ENCODE peak calls at places on chromosome 16, in seven cellular contexts. W is bronchial epithelial cell; E is adrenal gland; A is dorsolateral prefrontal cortex; X is foreskin fibroblast; D is CD8-positive, alpha-beta T cell; J is psoas muscle. B is an unnamed sample.

GRCh38 chr16:25135239-25135878 is 23.8 kb downstream of the LCMT1 start:
- DNase-seq in J (no peak), D (no peak), E (no peak), X (peak; percentile 55), W (peak; percentile 58), A (peak; percentile 22), B (peak; percentile 44)

GRCh38 chr16:11992594-11993524 is 16.3 kb downstream of the SNX29 start:
- DNase-seq in D (no peak), A (no peak), E (no peak), J (no peak), X (no peak), W (no peak), B (no peak)

GRCh38 chr16:997440-998051 is 16.0 kb downstream of the SOX8 start:
- DNase-seq in A (peak; percentile 74), W (no peak), J (peak; percentile 68), D (no peak), X (no peak), E (no peak), B (peak; percentile 22)

GRCh38 chr16:11914210-11914758 is 1.5 kb downstream of the GSPT1 start:
- DNase-seq in A (no peak), J (no peak), W (peak; percentile 47), E (no peak), X (no peak), D (no peak), B (no peak)

GRCh38 chr16:30870904-30871303 is 23.0 kb downstream of the BCL7C start:
- DNase-seq in D (no peak), A (no peak), W (no peak), X (no peak), J (no peak), E (no peak), B (no peak)

GRCh38 chr16:51408357-51408756 is 257.3 kb upstream of the SALL1 start:
- DNase-seq in W (peak; percentile 86), X (peak; percentile 76), D (no peak), A (no peak), E (no peak), J (no peak), B (peak; percentile 54)

GRCh38 chr16:27687605-27688004 is 137.7 kb downstream of the KATNIP start:
- DNase-seq in A (no peak), W (no peak), X (no peak), J (no peak), E (no peak), D (no peak), B (no peak)

GRCh38 chr16:72990003-72990521 is 57.9 kb downstream of the ZFHX3 start:
- DNase-seq in A (peak; percentile 21), D (no peak), J (peak; percentile 95), E (peak; percentile 70), X (peak; percentile 78), W (no peak), B (peak; percentile 80)

GRCh38 chr16:89974860-89975259 is 26.3 kb downstream of the DEF8 start:
- DNase-seq in X (no peak), D (no peak), E (no peak), A (no peak), W (no peak), J (no peak), B (no peak)

GRCh38 chr16:17309510-17309909 is 161.2 kb downstream of the XYLT1 start:
- DNase-seq in E (no peak), W (no peak), D (no peak), J (no peak), A (no peak), X (no peak), B (no peak)

GRCh38 chr16:72769876-72770275 is 278.1 kb downstream of the ZFHX3 start:
- DNase-seq in X (no peak), D (no peak), E (no peak), A (no peak), J (no peak), W (no peak), B (no peak)

GRCh38 chr16:48491517-48491916 is 106.3 kb upstream of the SIAH1 start:
- DNase-seq in A (no peak), W (no peak), X (no peak), D (no peak), J (no peak), E (no peak), B (peak; percentile 77)

GRCh38 chr16:79217375-79218011 is 383.0 kb downstream of the MAF start:
- DNase-seq in W (peak; percentile 2), J (no peak), A (no peak), X (no peak), D (no peak), E (no peak), B (no peak)

GRCh38 chr16:75337430-75337829 is 86.0 kb upstream of the BCAR1 start:
- DNase-seq in J (no peak), X (no peak), W (no peak), D (no peak), A (no peak), E (no peak), B (no peak)

GRCh38 chr16:71626858-71627213 is 852 bp downstream of the MARVELD3 start:
- DNase-seq in X (no peak), D (no peak), J (no peak), W (peak; percentile 20), A (no peak), E (no peak), B (no peak)

GRCh38 chr16:59180083-59180476 is 446.0 kb upstream of the GOT2 start:
- DNase-seq in W (no peak), X (no peak), D (no peak), E (no peak), J (no peak), A (no peak), B (no peak)

GRCh38 chr16:17476414-17477259 is 5.9 kb upstream of the XYLT1 start:
- DNase-seq in E (no peak), W (peak; percentile 31), J (no peak), A (no peak), X (peak; percentile 51), D (no peak), B (peak; percentile 81)

GRCh38 chr16:89040391-89040790 is 53.3 kb upstream of the ACSF3 start:
- DNase-seq in X (no peak), J (no peak), D (no peak), A (no peak), W (no peak), E (no peak), B (no peak)

GRCh38 chr16:74268372-74268782 is 28.2 kb upstream of the PSMD7 start:
- DNase-seq in E (no peak), A (no peak), W (no peak), J (no peak), X (no peak), D (no peak), B (no peak)

GRCh38 chr16:80319181-80319580 is 221.6 kb upstream of the DYNLRB2 start:
- DNase-seq in J (no peak), X (no peak), W (peak; percentile 43), A (no peak), E (no peak), D (no peak), B (no peak)

GRCh38 chr16:80318107-80318506 is 222.7 kb upstream of the DYNLRB2 start:
- DNase-seq in J (no peak), E (no peak), D (no peak), X (no peak), W (no peak), A (no peak), B (no peak)

GRCh38 chr16:80323187-80323807 is 217.5 kb upstream of the DYNLRB2 start:
- DNase-seq in A (peak; percentile 13), J (no peak), E (no peak), D (no peak), X (no peak), W (no peak), B (no peak)

GRCh38 chr16:80314042-80314441 is 226.8 kb upstream of the DYNLRB2 start:
- DNase-seq in J (no peak), X (no peak), W (no peak), D (no peak), E (no peak), A (no peak), B (no peak)

DNA sequence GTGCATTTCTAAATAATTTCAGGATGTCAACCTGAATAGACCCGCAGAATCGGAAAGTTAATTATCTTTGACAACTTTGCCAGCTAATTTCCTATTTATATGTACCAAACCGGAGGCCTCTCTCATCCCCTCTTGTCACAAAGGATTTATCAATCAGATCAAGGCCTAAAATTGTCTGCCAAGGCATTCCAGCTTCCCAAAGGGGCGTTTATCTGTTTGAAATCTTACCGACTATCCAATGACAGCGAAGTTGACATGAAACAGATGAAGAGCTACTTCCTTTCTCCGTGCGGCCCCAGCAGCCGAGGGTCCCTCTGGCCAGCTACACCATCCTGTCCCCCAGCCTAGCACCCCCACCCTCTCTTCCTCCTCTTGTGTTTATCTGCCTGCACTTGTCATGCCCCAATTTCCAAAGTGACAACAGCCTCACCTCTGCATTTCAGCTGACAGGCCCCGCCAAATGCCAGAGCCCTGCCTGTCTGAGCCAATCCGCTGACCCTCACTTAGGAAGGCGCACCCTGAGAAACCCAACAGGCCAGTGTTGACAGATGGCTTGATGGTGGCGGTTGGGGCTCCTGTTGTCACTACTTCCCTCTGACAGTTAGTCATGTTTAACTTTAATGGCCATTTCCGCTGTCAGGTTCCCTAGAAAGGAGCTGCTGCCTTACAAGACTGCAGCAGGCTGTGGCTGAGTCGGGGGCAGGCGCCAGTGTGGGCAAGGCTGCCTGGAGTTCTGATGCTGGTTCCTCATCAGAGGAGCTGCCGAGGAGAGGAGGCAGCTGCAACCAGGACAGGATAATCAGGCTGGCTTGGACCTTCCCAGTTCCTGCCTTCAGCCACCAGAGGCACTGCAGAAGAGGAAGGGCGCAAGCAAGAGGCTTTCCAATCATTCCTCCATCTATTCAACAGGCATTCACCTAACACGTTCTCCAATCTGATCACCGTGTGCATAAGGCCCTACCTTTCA is 223.4 kb upstream of the DYNLRB2 start:
- DNase-seq in A (no peak), X (no peak), J (no peak), E (no peak), D (no peak), W (peak; percentile 5), B (no peak)
- TF ChIP-seq CTCF in A (no peak), X (peak; percentile 29), J (no peak), E (no peak), D (no peak), W (peak; percentile 48), B (peak; percentile 17)

GRCh38 chr16:81478876-81479496 is 34.4 kb downstream of the CMIP start:
- DNase-seq in E (peak; percentile 56), J (peak; percentile 60), A (no peak), W (no peak), D (no peak), X (no peak), B (no peak)
- H3K4me3 ChIP-seq in E (no peak overlapping the region), J (no peak overlapping the region), A (no peak overlapping the region), W (no peak overlapping the region), D (no peak overlapping the region), X (no peak overlapping the region), B (no peak overlapping the region)

GRCh38 chr16:57255686-57256415 is 10.8 kb downstream of the ARL2BP start:
- DNase-seq in J (no peak), D (no peak), E (no peak), X (no peak), A (no peak), W (peak; percentile 92), B (no peak)
- TF ChIP-seq CTCF in J (no peak), D (no peak), E (no peak), X (no peak), A (no peak), W (no peak), B (no peak)

DNA sequence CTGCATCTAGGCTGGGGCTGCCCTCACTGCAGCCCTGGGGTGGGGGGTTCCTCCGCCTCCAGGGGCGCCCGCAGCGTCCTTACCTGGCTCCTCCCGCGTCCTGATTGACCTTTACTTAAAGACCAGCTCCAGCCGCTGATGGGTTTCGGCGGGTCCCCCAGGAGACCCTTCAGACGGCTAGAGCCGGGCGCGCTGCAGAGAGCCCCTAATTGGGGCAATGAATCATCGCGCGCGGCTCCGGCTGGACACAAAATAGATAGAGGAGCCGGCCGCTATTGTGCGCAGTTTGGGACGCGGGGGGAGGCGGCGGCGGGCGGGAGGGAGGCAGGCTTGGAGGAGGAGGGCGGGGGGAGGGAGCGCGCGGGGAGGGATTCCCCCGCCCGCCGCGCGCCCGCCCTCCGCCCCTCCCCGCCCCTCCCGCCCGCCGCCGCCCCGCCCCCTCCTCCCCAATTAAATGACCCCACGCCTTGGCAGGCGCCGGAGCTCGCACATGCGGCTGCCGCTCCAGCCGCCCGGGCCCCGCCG is 56.5 kb upstream of the CIBAR2 start:
- DNase-seq in E (peak; percentile 80), A (no peak), X (peak; percentile 66), W (no peak), J (peak; percentile 89), D (no peak), B (peak; percentile 55)
- H3K4me3 ChIP-seq in E (no peak overlapping the region), A (peak overlapping the region; percentile 39), X (peak overlapping the region; percentile 27), W (no peak overlapping the region), J (peak overlapping the region; percentile 55), D (no peak overlapping the region), B (no peak overlapping the region)

B was measured in fibroblast of the aortic adventitia.